ENCODE peak calls at places on chromosomes 5 and 9, in eight cellular contexts. D, T, B, Z, I, W, M and L are unnamed samples.

GRCh38 chr9:136942112-136942880 is 2.2 kb downstream of the FBXW5 start:
- DNase-seq in W (no peak), D (no peak), M (no peak), Z (no peak), B (no peak), T (no peak), I (no peak), L (no peak)

GRCh38 chr9:76697554-76697953 is 66.7 kb upstream of the PCA3 start:
- DNase-seq in T (no peak), W (no peak), I (no peak), D (no peak), Z (no peak), B (no peak), M (no peak), L (no peak)

GRCh38 chr5:39132128-39132447 is 57.9 kb upstream of the RICTOR start:
- DNase-seq in M (no peak), B (no peak), Z (no peak), W (no peak), T (no peak), D (no peak), I (no peak), L (no peak)

GRCh38 chr9:93860694-93861658 is 94.2 kb downstream of the BARX1 start:
- DNase-seq in I (no peak), W (no peak), B (no peak), T (no peak), M (no peak), Z (no peak), D (peak), L (no peak)

GRCh38 chr5:115657883-115658233 is 32.0 kb upstream of the TMED7 start:
- DNase-seq in Z (peak), M (peak), B (no peak), D (no peak), I (peak), T (peak), W (no peak), L (no peak)

GRCh38 chr9:122367779-122368460 is 2.9 kb upstream of the PTGS1 start:
- DNase-seq in W (no peak), B (no peak), D (no peak), T (peak), Z (no peak), I (no peak), M (no peak), L (no peak)

GRCh38 chr9:104028827-104029226 is 65.3 kb upstream of the SMC2 start:
- DNase-seq in W (no peak), Z (no peak), B (no peak), D (no peak), I (no peak), M (no peak), T (no peak), L (no peak)

GRCh38 chr5:42894057-42894456 is 82.4 kb upstream of the SELENOP start:
- DNase-seq in D (no peak), Z (no peak), I (no peak), M (peak), B (no peak), W (no peak), T (no peak), L (peak)

GRCh38 chr5:93677344-93678021 is 63.9 kb downstream of the POU5F2 start:
- DNase-seq in B (peak), M (peak), W (peak), Z (peak), T (peak), I (peak), D (peak), L (peak)

GRCh38 chr5:179344301-179345178 is 721 bp downstream of the ADAMTS2 start:
- DNase-seq in B (no peak), D (peak), T (no peak), W (no peak), Z (no peak), M (no peak), I (no peak), L (peak)

GRCh38 chr5:52864376-52864775 is 76.7 kb downstream of the ITGA1 start:
- DNase-seq in T (peak), B (no peak), W (no peak), I (no peak), Z (peak), D (no peak), M (peak), L (no peak)

GRCh38 chr9:113963017-113963620 is 87.0 kb downstream of the ZNF618 start:
- DNase-seq in W (peak), B (peak), I (peak), M (peak), Z (peak), T (peak), D (peak), L (peak)

GRCh38 chr5:142657446-142657845 is 28.4 kb downstream of the FGF1 start:
- DNase-seq in T (no peak), I (no peak), M (no peak), B (no peak), Z (no peak), D (no peak), W (no peak), L (no peak)